ENCODE peak calls at places on chromosomes 3 and 15, in nine cellular contexts. K, Y, O, T, I, U, E, P and N are unnamed samples. For H3K4me1, the result is how much of the 10 kb centered on the place peaks cover.

GRCh38 chr3:191889781-191890180 is 428.8 kb downstream of the PYDC2 start:
- DNase-seq in Y (no peak), P (no peak), T (no peak), K (no peak), O (no peak), I (no peak), U (no peak), E (no peak), N (no peak)

GRCh38 chr3:174907628-174908407 is 48.7 kb downstream of the NAALADL2 start:
- DNase-seq in K (no peak), T (no peak), U (no peak), Y (no peak), I (no peak), O (no peak), E (no peak), P (no peak), N (no peak)

GRCh38 chr15:33201376-33202189 is 7.1 kb upstream of the FMN1 start:
- DNase-seq in O (no peak), U (peak), T (peak), Y (peak), I (no peak), P (peak), E (peak), K (no peak), N (peak)

GRCh38 chr3:158727499-158728377 is 4.5 kb downstream of the RARRES1 start:
- DNase-seq in O (peak), Y (peak), U (no peak), P (peak), E (no peak), K (peak), T (peak), I (peak), N (peak)

GRCh38 chr15:65413051-65413759 is 9.5 kb downstream of the IGDCC4 start:
- DNase-seq in K (no peak), P (no peak), O (no peak), E (no peak), T (no peak), I (no peak), Y (no peak), U (no peak), N (no peak)

GRCh38 chr3:22893631-22894377 is 309.3 kb upstream of the UBE2E2 start:
- DNase-seq in T (no peak), K (no peak), E (no peak), I (peak), O (no peak), U (no peak), P (no peak), Y (no peak), N (no peak)

GRCh38 chr3:122199552-122199951 is 16.1 kb downstream of the CASR start:
- DNase-seq in K (no peak), T (no peak), I (no peak), U (no peak), E (no peak), O (no peak), P (no peak), Y (no peak), N (no peak)

GRCh38 chr3:156218353-156218744 is 98.0 kb downstream of the KCNAB1 start:
- DNase-seq in K (no peak), U (no peak), E (no peak), I (no peak), T (peak), O (no peak), Y (no peak), P (no peak), N (peak)

GRCh38 chr3:73605388-73605787 is 19.4 kb downstream of the PDZRN3 start:
- DNase-seq in Y (no peak), K (no peak), U (no peak), E (no peak), P (no peak), T (peak), I (peak), O (no peak), N (no peak)

GRCh38 chr3:196596355-196596754 is 27.9 kb downstream of the FBXO45 start:
- DNase-seq in E (no peak), P (no peak), U (no peak), T (no peak), O (no peak), K (no peak), I (no peak), Y (no peak), N (no peak)

GRCh38 chr3:129608087-129608935 is 1.8 kb upstream of the PLXND1 start:
- DNase-seq in P (no peak), E (no peak), O (peak), U (no peak), K (no peak), Y (no peak), T (peak), I (no peak), N (no peak)

GRCh38 chr15:69830425-69830824 is 267.3 kb downstream of the TLE3 start:
- DNase-seq in Y (no peak), I (no peak), P (no peak), E (no peak), O (no peak), T (no peak), K (no peak), U (no peak), N (no peak)

GRCh38 chr3:23805881-23806321 is at the start of gene UBE2E1:
- DNase-seq in T (peak), E (peak), P (peak), U (no peak), K (peak), O (peak), Y (peak), I (peak), N (peak)

GRCh38 chr3:43786102-43786952 is 95.6 kb downstream of the ABHD5 start:
- DNase-seq in K (no peak), I (no peak), U (no peak), T (no peak), O (no peak), Y (no peak), P (no peak), E (peak), N (no peak)

GRCh38 chr3:100963041-100963440 is 30.2 kb downstream of the ABI3BP start:
- DNase-seq in I (no peak), P (no peak), U (no peak), Y (no peak), T (no peak), K (no peak), O (no peak), E (no peak), N (no peak)

GRCh38 chr3:29279830-29280229 is 1.0 kb upstream of the RBMS3 start:
- DNase-seq in K (no peak), O (peak), U (no peak), Y (no peak), P (no peak), E (no peak), I (no peak), T (peak), N (no peak)

GRCh38 chr15:42858540-42858939 is 62.0 kb downstream of the TTBK2 start:
- DNase-seq in O (no peak), E (no peak), P (no peak), I (no peak), T (no peak), K (no peak), Y (no peak), U (no peak), N (no peak)

GRCh38 chr15:61195116-61196002 is 33.7 kb downstream of the RORA start:
- DNase-seq in E (no peak), P (no peak), Y (peak), T (peak), U (no peak), I (no peak), O (peak), K (peak), N (no peak)

GRCh38 chr3:47324278-47324865 is 41.6 kb downstream of the KLHL18 start:
- DNase-seq in K (peak), E (no peak), Y (peak), O (peak), I (peak), T (peak), P (peak), U (peak), N (peak)

GRCh38 chr3:13420051-13420816 is at the start of gene NUP210:
- DNase-seq in U (peak), E (peak), P (peak), T (no peak), I (no peak), K (no peak), Y (no peak), O (peak), N (peak)

GRCh38 chr3:13708301-13708700 is 159.4 kb downstream of the FBLN2 start:
- DNase-seq in O (peak), Y (no peak), T (no peak), P (no peak), K (no peak), U (no peak), I (peak), E (peak), N (no peak)

GRCh38 chr3:66153961-66154923 is 66.6 kb upstream of the SLC25A26 start:
- DNase-seq in Y (no peak), O (peak), U (no peak), I (no peak), P (no peak), K (no peak), E (no peak), T (peak), N (peak)

GRCh38 chr3:197371521-197372075 is 73.2 kb upstream of the DLG1 start:
- DNase-seq in K (no peak), U (no peak), O (no peak), I (no peak), E (no peak), T (no peak), Y (no peak), P (no peak), N (peak)

GRCh38 chr3:105837143-105837740 is 31.6 kb downstream of the CBLB start:
- DNase-seq in T (no peak), E (no peak), Y (no peak), I (no peak), P (no peak), U (no peak), K (no peak), O (no peak), N (no peak)

GRCh38 chr15:70505411-70505919 is 257.9 kb downstream of the UACA start:
- DNase-seq in O (no peak), I (no peak), U (no peak), P (no peak), K (no peak), T (peak), E (peak), Y (peak), N (no peak)

GRCh38 chr3:41126475-41126874 is 72.8 kb upstream of the CTNNB1 start:
- DNase-seq in Y (no peak), T (no peak), P (no peak), I (no peak), K (no peak), U (no peak), O (no peak), E (no peak), N (no peak)

GRCh38 chr3:171994646-171995441 is 44.5 kb upstream of the FNDC3B start:
- DNase-seq in U (no peak), P (no peak), K (no peak), O (no peak), E (no peak), I (no peak), T (peak), Y (no peak), N (no peak)

GRCh38 chr15:79394231-79394630 is 37.9 kb upstream of the MINAR1 start:
- DNase-seq in K (no peak), I (no peak), Y (no peak), E (no peak), U (no peak), P (no peak), O (no peak), T (peak), N (no peak)

GRCh38 chr3:178131801-178132200 is 404.4 kb upstream of the KCNMB2 start:
- DNase-seq in O (no peak), T (peak), E (no peak), Y (no peak), U (no peak), P (no peak), I (no peak), K (no peak), N (no peak)

GRCh38 chr15:49015896-49016295 is 30.4 kb downstream of the SECISBP2L start:
- DNase-seq in P (no peak), U (no peak), O (no peak), Y (no peak), K (no peak), E (no peak), T (no peak), I (no peak), N (no peak)

GRCh38 chr3:87132801-87133200 is 94.3 kb upstream of the CHMP2B start:
- DNase-seq in Y (no peak), U (no peak), I (no peak), E (no peak), T (no peak), P (no peak), O (no peak), K (no peak), N (no peak)

GRCh38 chr15:97976129-97976528 is 15.6 kb downstream of the ARRDC4 start:
- DNase-seq in E (no peak), T (no peak), O (no peak), K (no peak), I (no peak), U (no peak), P (no peak), Y (no peak), N (no peak)

GRCh38 chr3:148694116-148694515 is 3.6 kb upstream of the AGTR1 start:
- DNase-seq in O (no peak), U (no peak), K (no peak), E (no peak), I (no peak), P (no peak), Y (no peak), T (peak), N (no peak)

GRCh38 chr3:148698190-148698806 is 595 bp downstream of the AGTR1 start:
- DNase-seq in Y (no peak), U (no peak), I (no peak), O (no peak), E (no peak), P (no peak), K (no peak), T (no peak), N (no peak)

GRCh38 chr3:148697311-148698189 is at the start of gene AGTR1:
- DNase-seq in Y (no peak), O (peak), I (peak), K (peak), T (peak), U (peak), P (peak), E (peak), N (peak)
- TF ChIP-seq POLR2A in Y (no peak), O (no peak), I (peak), K (peak), T (no peak), U (no peak), P (no peak), E (no peak), N (peak)

DNA sequence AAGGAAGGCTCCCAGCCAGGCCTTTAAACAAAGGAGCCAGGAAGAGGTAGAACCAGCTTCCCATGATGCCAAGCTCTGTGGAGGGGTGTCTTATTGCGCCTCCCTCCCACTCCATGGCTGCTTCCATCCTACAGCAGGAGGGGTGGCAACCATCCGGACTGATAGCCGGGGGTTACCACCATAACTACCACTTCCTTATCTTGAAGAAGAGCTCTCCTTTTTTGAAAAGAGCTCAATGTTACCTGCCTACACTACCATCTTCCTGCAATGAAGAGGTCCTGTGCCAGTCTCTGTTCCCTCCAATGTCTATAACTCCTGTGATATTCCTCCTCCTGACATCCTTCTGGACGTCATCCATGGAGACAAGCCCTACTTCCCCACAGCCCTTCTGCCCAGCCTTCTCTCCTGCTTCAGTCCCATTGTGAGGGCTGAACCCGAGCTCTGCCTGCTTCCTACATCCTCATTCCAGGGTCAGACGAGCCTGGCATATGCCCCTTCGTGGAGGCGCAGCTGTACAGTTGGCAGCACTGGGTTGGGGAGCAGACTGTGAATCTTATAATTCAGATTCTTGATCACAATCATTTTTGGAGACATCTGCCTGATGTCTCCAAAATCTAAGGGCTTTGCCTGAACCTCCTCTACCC is 8.5 kb downstream of the CCDC9B start:
- DNase-seq in K (no peak), O (no peak), T (no peak), E (no peak), U (no peak), P (peak), Y (no peak), I (no peak), N (no peak)
- H3K4me1 ChIP-seq in K (half or more), O (under half), T (under half), E (half or more), U (under half), P (under half), Y (under half), I (under half), N (half or more)

GRCh38 chr3:27712136-27713065 is 9.7 kb downstream of the EOMES start:
- DNase-seq in Y (peak), K (peak), E (peak), O (peak), T (peak), P (peak), I (peak), U (peak), N (peak)
- TF ChIP-seq CTCF in Y (peak), K (peak), E (peak), O (peak), T (peak), P (peak), I (peak), U (peak), N (peak)

DNA sequence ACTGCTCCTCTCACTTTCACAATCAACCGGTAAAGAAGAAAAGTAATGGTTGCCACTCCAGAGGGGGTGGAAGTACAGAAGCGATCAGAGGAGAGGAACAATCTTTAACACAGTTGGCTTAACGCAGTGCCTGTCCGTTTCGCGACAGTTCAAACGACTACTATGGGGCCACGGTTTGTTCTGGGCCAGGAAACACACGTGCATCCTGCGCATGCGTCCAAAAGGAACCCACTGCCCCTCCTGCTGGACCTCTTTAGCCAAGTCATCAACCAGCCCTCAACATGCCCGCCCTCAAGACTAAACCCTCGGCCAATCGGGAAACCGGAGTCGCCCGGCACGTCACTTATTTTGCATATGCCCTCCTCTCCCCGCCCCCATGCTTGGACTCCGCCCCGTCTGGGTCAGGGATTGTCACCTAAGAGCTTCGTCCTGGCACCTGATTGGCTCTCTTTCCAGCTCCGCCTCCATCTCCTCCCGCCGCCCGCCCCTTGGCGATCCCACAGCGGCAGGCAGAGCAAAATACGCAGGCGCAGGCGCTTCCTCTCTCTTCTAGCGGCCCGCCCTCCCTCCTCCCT is 345 bp upstream of the CDV3 start:
- DNase-seq in Y (peak), E (peak), I (peak), O (peak), U (peak), T (peak), K (peak), P (peak), N (peak)
- TF ChIP-seq POLR2A in Y (peak), E (no peak), I (peak), O (no peak), U (no peak), T (no peak), K (peak), P (peak), N (no peak)

GRCh38 chr3:152206243-152206642 is 62.5 kb upstream of the MBNL1 start:
- DNase-seq in K (no peak), T (no peak), Y (no peak), I (no peak), P (no peak), E (no peak), U (no peak), O (no peak), N (no peak)
- H3K4me1 ChIP-seq in K (under half), T (under half), Y (under half), I (under half), P (under half), E (under half), U (under half), O (under half), N (under half)

DNA sequence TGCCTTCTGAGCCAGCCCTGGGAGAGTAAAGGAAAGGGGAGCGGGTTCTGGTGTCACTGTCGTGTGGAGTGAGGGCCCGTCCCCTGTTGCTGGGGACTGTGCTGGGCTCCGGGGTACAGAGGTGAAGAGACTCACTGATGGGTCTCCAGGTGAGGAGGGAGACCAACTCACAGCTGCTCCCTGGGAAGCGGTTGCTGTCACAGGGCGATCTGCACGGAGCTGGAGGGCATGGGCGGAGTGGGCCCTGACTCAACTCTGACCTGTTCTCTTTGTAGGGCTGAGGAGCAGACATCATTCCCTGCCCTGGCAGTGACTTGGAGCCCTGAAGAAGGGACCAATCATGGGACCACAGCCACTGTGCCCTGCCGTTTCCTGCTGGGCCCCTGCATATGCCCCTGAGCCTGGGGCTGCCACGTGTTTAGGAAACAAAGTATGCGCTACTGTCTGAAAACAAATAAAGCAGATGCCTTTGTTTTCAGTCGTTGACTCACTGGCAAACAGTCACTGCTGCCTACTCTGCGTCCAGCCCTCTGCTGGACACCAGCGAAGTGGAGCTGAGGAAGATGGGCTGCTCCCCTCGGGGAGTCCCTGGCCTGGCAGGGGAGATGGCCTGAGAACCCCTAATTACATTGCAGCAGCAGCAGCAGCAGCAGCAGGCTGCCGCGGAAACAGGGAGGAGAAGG is 22.9 kb upstream of the PLXNA1 start:
- DNase-seq in T (peak), I (no peak), Y (no peak), O (no peak), P (no peak), K (no peak), E (peak), U (no peak), N (no peak)
- TF ChIP-seq CTCF in T (peak), I (no peak), Y (no peak), O (no peak), P (no peak), K (no peak), E (no peak), U (peak), N (no peak)